ENCODE peak calls at places on chromosomes 13 and 19, in seven cellular contexts. Q, M, F, K, Y, T and A are unnamed samples.

GRCh38 chr13:38897521-38897920 is 93.1 kb downstream of the STOML3 start:
- DNase-seq in Q (no peak), M (no peak), T (no peak), Y (no peak), F (no peak), K (no peak), A (no peak)

GRCh38 chr19:55477905-55478304 is 1.5 kb downstream of the ZNF628 start:
- DNase-seq in Q (no peak), K (no peak), M (no peak), Y (no peak), T (no peak), F (no peak), A (no peak)

GRCh38 chr19:10461047-10461949 is 41.0 kb downstream of the PDE4A start:
- DNase-seq in K (peak; percentile 86), M (peak; percentile 99), F (peak; percentile 94), T (peak; percentile 92), Q (peak; percentile 97), Y (peak; percentile 91), A (peak; percentile 99)

GRCh38 chr19:5484398-5485285 is 29.4 kb downstream of the ZNRF4 start:
- DNase-seq in Q (no peak), T (peak; percentile 64), M (no peak), K (no peak), F (no peak), Y (peak; percentile 68), A (no peak)

GRCh38 chr19:48940902-48941301 is 7.4 kb downstream of the DHDH start:
- DNase-seq in F (no peak), T (no peak), Y (no peak), K (no peak), M (no peak), Q (no peak), A (peak; percentile 10)

GRCh38 chr19:15623711-15624318 is 8.8 kb downstream of the CYP4F8 start:
- DNase-seq in M (no peak), Q (peak; percentile 68), T (no peak), K (no peak), Y (no peak), F (no peak), A (no peak)

GRCh38 chr19:50173144-50173543 is 10.1 kb upstream of the IZUMO2 start:
- DNase-seq in M (no peak), Q (no peak), T (no peak), F (no peak), K (no peak), Y (no peak), A (no peak)

GRCh38 chr19:24177686-24178085 is 90.7 kb downstream of the ZNF254 start:
- DNase-seq in F (no peak), M (no peak), K (no peak), Y (no peak), T (no peak), Q (no peak), A (no peak)

GRCh38 chr13:39268398-39268797 is 230.1 kb downstream of the NHLRC3 start:
- DNase-seq in M (no peak), Q (no peak), K (no peak), T (no peak), F (no peak), Y (no peak), A (no peak)

GRCh38 chr19:38543807-38544568 is 73.8 kb downstream of the MAP4K1 start:
- DNase-seq in M (peak; percentile 80), T (peak; percentile 92), Y (no peak), F (no peak), K (no peak), Q (no peak), A (peak; percentile 75)

GRCh38 chr19:51139299-51140018 is 2.6 kb upstream of the SIGLEC7 start:
- DNase-seq in Y (no peak), F (no peak), Q (no peak), K (no peak), T (no peak), M (no peak), A (no peak)

GRCh38 chr13:22517544-22517943 is 663.2 kb upstream of the SGCG start:
- DNase-seq in F (no peak), T (no peak), M (no peak), K (no peak), Y (no peak), Q (no peak), A (no peak)

GRCh38 chr13:27620377-27621115 is at the start of gene LNX2:
- DNase-seq in F (peak; percentile 96), M (peak; percentile 98), K (peak; percentile 95), T (peak; percentile 99), Y (peak; percentile 98), Q (peak; percentile 99), A (peak; percentile 98)

GRCh38 chr13:40609972-40610726 is 56.3 kb downstream of the FOXO1 start:
- DNase-seq in K (no peak), M (no peak), Q (no peak), Y (no peak), F (no peak), T (no peak), A (no peak)

GRCh38 chr13:99086149-99086868 is 108.4 kb upstream of the DOCK9 start:
- DNase-seq in M (peak; percentile 83), F (peak; percentile 41), K (peak; percentile 49), Y (peak; percentile 84), Q (peak; percentile 88), T (peak; percentile 67), A (peak; percentile 75)

GRCh38 chr13:107600986-107601385 is 614.4 kb downstream of the LIG4 start:
- DNase-seq in Y (no peak), M (no peak), T (no peak), K (no peak), F (no peak), Q (no peak), A (no peak)

GRCh38 chr13:44854264-44855060 is 134.8 kb downstream of the NUFIP1 start:
- DNase-seq in K (no peak), T (peak; percentile 82), Y (no peak), F (no peak), Q (no peak), M (no peak), A (no peak)

GRCh38 chr19:10553943-10554381 is 10.3 kb downstream of the ATG4D start:
- DNase-seq in T (peak; percentile 27), M (peak; percentile 80), F (no peak), K (no peak), Q (no peak), Y (peak; percentile 51), A (peak; percentile 71)

GRCh38 chr19:10408511-10409291 is 5.4 kb upstream of the CDC37 start:
- DNase-seq in K (no peak), T (no peak), Q (no peak), Y (no peak), F (no peak), M (peak; percentile 70), A (peak; percentile 66)

GRCh38 chr13:36000028-36000427 is 131.2 kb downstream of the DCLK1 start:
- DNase-seq in K (no peak), M (no peak), F (no peak), Q (no peak), T (no peak), Y (no peak), A (no peak)

GRCh38 chr13:35992964-35993363 is 138.2 kb downstream of the DCLK1 start:
- DNase-seq in F (no peak), Q (no peak), Y (no peak), K (no peak), M (no peak), T (no peak), A (no peak)

GRCh38 chr13:35994131-35994966 is 136.8 kb downstream of the DCLK1 start:
- DNase-seq in F (no peak), K (no peak), T (peak; percentile 75), Y (no peak), Q (no peak), M (no peak), A (no peak)

GRCh38 chr13:35996360-35996759 is 134.8 kb downstream of the DCLK1 start:
- DNase-seq in M (no peak), Q (no peak), T (no peak), Y (no peak), F (no peak), K (no peak), A (no peak)

GRCh38 chr13:35995136-35995535 is 136.0 kb downstream of the DCLK1 start:
- DNase-seq in F (no peak), Q (no peak), T (no peak), K (no peak), M (no peak), Y (no peak), A (no peak)
- TF ChIP-seq CTCF in F (no peak), Q (no peak), T (no peak), K (no peak), M (no peak), Y (no peak), A (no peak)

GRCh38 chr13:103386341-103386740 is 320.1 kb upstream of the SLC10A2 start:
- DNase-seq in T (no peak), Q (no peak), Y (no peak), K (no peak), M (no peak), F (no peak), A (no peak)

GRCh38 chr13:103394670-103395069 is 328.5 kb upstream of the SLC10A2 start:
- DNase-seq in M (no peak), F (no peak), Q (no peak), Y (no peak), T (no peak), K (no peak), A (no peak)

DNA sequence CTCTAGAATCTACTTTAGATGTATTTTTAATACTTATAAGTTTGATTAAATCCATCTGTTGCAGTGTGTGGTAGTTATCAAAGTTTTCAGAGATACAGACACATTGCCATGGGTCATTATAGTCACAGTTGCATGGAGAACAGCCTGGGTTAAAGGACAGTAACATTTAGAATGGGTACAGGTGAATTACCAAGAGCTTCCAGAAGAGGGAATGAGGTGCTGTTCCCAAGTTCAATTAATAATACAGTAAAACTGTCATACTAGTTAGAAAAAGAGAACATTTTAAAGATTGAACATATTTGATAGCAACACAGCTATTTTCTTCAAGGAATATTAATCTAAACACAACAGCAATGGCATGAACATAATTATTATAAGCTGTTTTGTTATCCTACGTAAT is 322.6 kb upstream of the SLC10A2 start:
- DNase-seq in K (no peak), T (no peak), Q (no peak), Y (no peak), M (no peak), F (no peak), A (no peak)
- TF ChIP-seq CTCF in K (no peak), T (no peak), Q (no peak), Y (no peak), M (no peak), F (peak; percentile 37), A (no peak)

GRCh38 chr13:61684976-61685682 is 269.5 kb upstream of the PCDH20 start:
- DNase-seq in F (no peak), T (no peak), Y (no peak), K (no peak), M (no peak), Q (no peak), A (no peak)

GRCh38 chr13:61685683-61686013 is 270.0 kb upstream of the PCDH20 start:
- DNase-seq in F (no peak), K (no peak), Y (no peak), T (no peak), Q (no peak), M (no peak), A (no peak)
- TF ChIP-seq CTCF in F (peak; percentile 62), K (no peak), Y (no peak), T (no peak), Q (peak; percentile 21), M (no peak), A (no peak)

DNA sequence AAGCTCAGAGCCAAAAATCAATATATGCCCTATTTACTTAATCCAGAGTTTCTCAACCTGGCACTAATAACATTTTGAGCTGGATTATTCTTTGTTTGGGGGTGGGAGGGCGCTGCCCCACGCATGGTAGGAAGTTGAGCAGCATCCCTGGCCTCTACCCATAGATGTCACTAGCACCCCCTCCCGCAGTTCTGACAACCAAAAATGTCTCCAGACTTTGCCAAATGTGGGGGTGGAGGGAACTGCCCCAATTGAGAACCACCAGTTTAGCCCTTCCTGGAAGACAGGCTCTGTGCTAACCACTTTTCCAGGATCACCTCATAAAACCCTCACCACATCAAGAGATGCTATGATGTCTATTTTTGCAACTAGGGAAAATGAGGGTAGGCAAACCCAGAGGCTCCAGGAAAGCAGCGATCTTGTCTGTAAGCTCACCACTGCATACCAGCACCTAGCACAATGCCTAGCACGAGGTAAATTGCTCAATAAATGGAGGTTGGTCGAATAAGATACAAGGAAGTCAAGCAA is 1.1 kb downstream of the TRIR start:
- DNase-seq in K (no peak), T (no peak), Q (no peak), F (no peak), M (peak; percentile 69), Y (no peak), A (peak; percentile 62)
- TF ChIP-seq CTCF in K (no peak), T (no peak), Q (peak; percentile 40), F (peak; percentile 41), M (peak; percentile 46), Y (no peak), A (peak; percentile 30)